ENCODE peak calls at places on chromosomes 1 and 21, in ten cellular contexts. One of them, this sample, is unnamed.

GRCh38 chr1:161071886-161072371 is 2.2 kb upstream of the ARHGAP30 start:
- DNase-seq in Caki2: no peak
- DNase-seq in RPMI7951: peak; percentile 40
- DNase-seq in AG09309: no peak
- DNase-seq in NCI-H1105 treated with DMSO at 0.1 percent for 48 hours: peak; percentile 4
- DNase-seq in stimulated activated CD4-positive, alpha-beta T cell treated with anti-CD3 and anti-CD28 coated beads, Interleukin-1b, Interleukin-23, amount 100 ng/mL, for 4 hours: no peak
- DNase-seq in AG08396: peak; percentile 74
- DNase-seq in GM04503: no peak
- DNase-seq in KBM-7: peak; percentile 60
- DNase-seq in fibroblast of the conjunctiva: peak; percentile 17
- DNase-seq in this sample: no peak

GRCh38 chr1:27395441-27396195 is 3.2 kb downstream of the GPR3 start:
- DNase-seq in stimulated activated CD4-positive, alpha-beta T cell treated with anti-CD3 and anti-CD28 coated beads, Interleukin-1b, Interleukin-23, amount 100 ng/mL, for 4 hours: peak; percentile 73
- DNase-seq in fibroblast of the conjunctiva: no peak
- DNase-seq in AG08396: peak; percentile 86
- DNase-seq in NCI-H1105 treated with DMSO at 0.1 percent for 48 hours: peak; percentile 75
- DNase-seq in AG09309: no peak
- DNase-seq in Caki2: peak; percentile 53
- DNase-seq in KBM-7: peak; percentile 91
- DNase-seq in RPMI7951: peak; percentile 61
- DNase-seq in GM04503: no peak
- DNase-seq in this sample: peak; percentile 78

GRCh38 chr1:39625462-39626273 is 13.8 kb downstream of the HEYL start:
- DNase-seq in AG09309: no peak
- DNase-seq in fibroblast of the conjunctiva: no peak
- DNase-seq in Caki2: no peak
- DNase-seq in KBM-7: no peak
- DNase-seq in stimulated activated CD4-positive, alpha-beta T cell treated with anti-CD3 and anti-CD28 coated beads, Interleukin-1b, Interleukin-23, amount 100 ng/mL, for 4 hours: no peak
- DNase-seq in AG08396: peak; percentile 76
- DNase-seq in GM04503: peak; percentile 16
- DNase-seq in NCI-H1105 treated with DMSO at 0.1 percent for 48 hours: no peak
- DNase-seq in RPMI7951: no peak
- DNase-seq in this sample: no peak

GRCh38 chr1:64235133-64235532 is 31.7 kb downstream of the UBE2U start:
- DNase-seq in stimulated activated CD4-positive, alpha-beta T cell treated with anti-CD3 and anti-CD28 coated beads, Interleukin-1b, Interleukin-23, amount 100 ng/mL, for 4 hours: no peak
- DNase-seq in AG09309: no peak
- DNase-seq in GM04503: no peak
- DNase-seq in Caki2: no peak
- DNase-seq in RPMI7951: no peak
- DNase-seq in fibroblast of the conjunctiva: no peak
- DNase-seq in KBM-7: no peak
- DNase-seq in AG08396: no peak
- DNase-seq in NCI-H1105 treated with DMSO at 0.1 percent for 48 hours: peak; percentile 62
- DNase-seq in this sample: no peak

GRCh38 chr1:42240964-42241755 is 76.6 kb upstream of the GUCA2A start:
- DNase-seq in fibroblast of the conjunctiva: no peak
- DNase-seq in AG08396: peak; percentile 15
- DNase-seq in AG09309: no peak
- DNase-seq in NCI-H1105 treated with DMSO at 0.1 percent for 48 hours: no peak
- DNase-seq in KBM-7: no peak
- DNase-seq in RPMI7951: peak; percentile 1
- DNase-seq in Caki2: no peak
- DNase-seq in stimulated activated CD4-positive, alpha-beta T cell treated with anti-CD3 and anti-CD28 coated beads, Interleukin-1b, Interleukin-23, amount 100 ng/mL, for 4 hours: no peak
- DNase-seq in GM04503: no peak
- DNase-seq in this sample: no peak

GRCh38 chr21:38712076-38712475 is 93.7 kb upstream of the ETS2 start:
- DNase-seq in Caki2: peak; percentile 22
- DNase-seq in AG09309: no peak
- DNase-seq in RPMI7951: peak; percentile 58
- DNase-seq in stimulated activated CD4-positive, alpha-beta T cell treated with anti-CD3 and anti-CD28 coated beads, Interleukin-1b, Interleukin-23, amount 100 ng/mL, for 4 hours: no peak
- DNase-seq in GM04503: no peak
- DNase-seq in AG08396: peak; percentile 44
- DNase-seq in NCI-H1105 treated with DMSO at 0.1 percent for 48 hours: peak; percentile 67
- DNase-seq in fibroblast of the conjunctiva: peak; percentile 48
- DNase-seq in KBM-7: peak; percentile 65
- DNase-seq in this sample: no peak

GRCh38 chr21:38777015-38777414 is 28.7 kb upstream of the ETS2 start:
- DNase-seq in AG08396: no peak
- DNase-seq in GM04503: no peak
- DNase-seq in RPMI7951: no peak
- DNase-seq in AG09309: no peak
- DNase-seq in fibroblast of the conjunctiva: no peak
- DNase-seq in NCI-H1105 treated with DMSO at 0.1 percent for 48 hours: no peak
- DNase-seq in KBM-7: no peak
- DNase-seq in Caki2: no peak
- DNase-seq in stimulated activated CD4-positive, alpha-beta T cell treated with anti-CD3 and anti-CD28 coated beads, Interleukin-1b, Interleukin-23, amount 100 ng/mL, for 4 hours: no peak
- DNase-seq in this sample: no peak

GRCh38 chr1:231460614-231461013 is 38.5 kb upstream of the EGLN1 start:
- DNase-seq in AG08396: no peak
- DNase-seq in AG09309: no peak
- DNase-seq in GM04503: no peak
- DNase-seq in stimulated activated CD4-positive, alpha-beta T cell treated with anti-CD3 and anti-CD28 coated beads, Interleukin-1b, Interleukin-23, amount 100 ng/mL, for 4 hours: peak; percentile 46
- DNase-seq in fibroblast of the conjunctiva: no peak
- DNase-seq in NCI-H1105 treated with DMSO at 0.1 percent for 48 hours: no peak
- DNase-seq in RPMI7951: peak; percentile 60
- DNase-seq in KBM-7: peak; percentile 97
- DNase-seq in Caki2: no peak
- DNase-seq in this sample: peak; percentile 52

GRCh38 chr1:208387908-208388756 is 143.9 kb upstream of the PLXNA2 start:
- DNase-seq in KBM-7: no peak
- DNase-seq in GM04503: no peak
- DNase-seq in RPMI7951: no peak
- DNase-seq in AG08396: no peak
- DNase-seq in AG09309: no peak
- DNase-seq in fibroblast of the conjunctiva: no peak
- DNase-seq in NCI-H1105 treated with DMSO at 0.1 percent for 48 hours: peak; percentile 97
- DNase-seq in Caki2: no peak
- DNase-seq in stimulated activated CD4-positive, alpha-beta T cell treated with anti-CD3 and anti-CD28 coated beads, Interleukin-1b, Interleukin-23, amount 100 ng/mL, for 4 hours: no peak
- DNase-seq in this sample: no peak

GRCh38 chr1:20178634-20179368 is 7.1 kb upstream of the UBXN10 start:
- DNase-seq in fibroblast of the conjunctiva: no peak
- DNase-seq in stimulated activated CD4-positive, alpha-beta T cell treated with anti-CD3 and anti-CD28 coated beads, Interleukin-1b, Interleukin-23, amount 100 ng/mL, for 4 hours: no peak
- DNase-seq in NCI-H1105 treated with DMSO at 0.1 percent for 48 hours: no peak
- DNase-seq in AG08396: no peak
- DNase-seq in KBM-7: no peak
- DNase-seq in AG09309: no peak
- DNase-seq in Caki2: no peak
- DNase-seq in RPMI7951: no peak
- DNase-seq in GM04503: no peak
- DNase-seq in this sample: no peak

GRCh38 chr1:230215529-230215928 is 148.5 kb downstream of the GALNT2 start:
- DNase-seq in stimulated activated CD4-positive, alpha-beta T cell treated with anti-CD3 and anti-CD28 coated beads, Interleukin-1b, Interleukin-23, amount 100 ng/mL, for 4 hours: no peak
- DNase-seq in NCI-H1105 treated with DMSO at 0.1 percent for 48 hours: no peak
- DNase-seq in AG08396: no peak
- DNase-seq in fibroblast of the conjunctiva: no peak
- DNase-seq in Caki2: no peak
- DNase-seq in KBM-7: no peak
- DNase-seq in RPMI7951: no peak
- DNase-seq in AG09309: no peak
- DNase-seq in GM04503: no peak
- DNase-seq in this sample: no peak

GRCh38 chr1:66182551-66183178 is 351.3 kb upstream of the SGIP1 start:
- DNase-seq in AG08396: no peak
- DNase-seq in GM04503: peak; percentile 73
- DNase-seq in RPMI7951: peak; percentile 64
- DNase-seq in AG09309: peak; percentile 94
- DNase-seq in fibroblast of the conjunctiva: no peak
- DNase-seq in NCI-H1105 treated with DMSO at 0.1 percent for 48 hours: peak; percentile 77
- DNase-seq in stimulated activated CD4-positive, alpha-beta T cell treated with anti-CD3 and anti-CD28 coated beads, Interleukin-1b, Interleukin-23, amount 100 ng/mL, for 4 hours: no peak
- DNase-seq in Caki2: no peak
- DNase-seq in KBM-7: no peak
- DNase-seq in this sample: no peak

GRCh38 chr1:208820600-208821232 is 576.5 kb upstream of the PLXNA2 start:
- DNase-seq in KBM-7: no peak
- DNase-seq in fibroblast of the conjunctiva: no peak
- DNase-seq in NCI-H1105 treated with DMSO at 0.1 percent for 48 hours: no peak
- DNase-seq in GM04503: no peak
- DNase-seq in AG08396: no peak
- DNase-seq in stimulated activated CD4-positive, alpha-beta T cell treated with anti-CD3 and anti-CD28 coated beads, Interleukin-1b, Interleukin-23, amount 100 ng/mL, for 4 hours: no peak
- DNase-seq in Caki2: no peak
- DNase-seq in AG09309: no peak
- DNase-seq in RPMI7951: no peak
- DNase-seq in this sample: no peak

GRCh38 chr1:48930011-48930410 is 153.3 kb upstream of the BEND5 start:
- DNase-seq in GM04503: no peak
- DNase-seq in RPMI7951: no peak
- DNase-seq in Caki2: no peak
- DNase-seq in AG09309: no peak
- DNase-seq in stimulated activated CD4-positive, alpha-beta T cell treated with anti-CD3 and anti-CD28 coated beads, Interleukin-1b, Interleukin-23, amount 100 ng/mL, for 4 hours: no peak
- DNase-seq in NCI-H1105 treated with DMSO at 0.1 percent for 48 hours: no peak
- DNase-seq in KBM-7: no peak
- DNase-seq in AG08396: no peak
- DNase-seq in fibroblast of the conjunctiva: no peak
- DNase-seq in this sample: no peak

GRCh38 chr1:53592521-53592982 is 133.4 kb downstream of the DMRTB1 start:
- DNase-seq in Caki2: peak; percentile 40
- DNase-seq in GM04503: peak; percentile 18
- DNase-seq in RPMI7951: no peak
- DNase-seq in stimulated activated CD4-positive, alpha-beta T cell treated with anti-CD3 and anti-CD28 coated beads, Interleukin-1b, Interleukin-23, amount 100 ng/mL, for 4 hours: no peak
- DNase-seq in KBM-7: no peak
- DNase-seq in fibroblast of the conjunctiva: no peak
- DNase-seq in NCI-H1105 treated with DMSO at 0.1 percent for 48 hours: no peak
- DNase-seq in AG09309: peak; percentile 59
- DNase-seq in AG08396: peak; percentile 83
- DNase-seq in this sample: no peak

GRCh38 chr21:43794857-43795256 is 5.5 kb downstream of the RRP1 start:
- DNase-seq in KBM-7: no peak
- DNase-seq in AG09309: no peak
- DNase-seq in NCI-H1105 treated with DMSO at 0.1 percent for 48 hours: no peak
- DNase-seq in Caki2: no peak
- DNase-seq in GM04503: no peak
- DNase-seq in stimulated activated CD4-positive, alpha-beta T cell treated with anti-CD3 and anti-CD28 coated beads, Interleukin-1b, Interleukin-23, amount 100 ng/mL, for 4 hours: no peak
- DNase-seq in AG08396: no peak
- DNase-seq in fibroblast of the conjunctiva: no peak
- DNase-seq in RPMI7951: no peak
- DNase-seq in this sample: no peak